ENCODE peak calls at places on chromosomes 4 and X, in four cellular contexts. N is left lung, Q is Peyer's patch, E is lung. L is an unnamed sample.

GRCh38 chr4:20260821-20261220 is 9.1 kb downstream of the SLIT2 start:
- DNase-seq in N (no peak), Q (no peak), E (no peak), L (no peak)

GRCh38 chr4:1208266-1208961 is 36.0 kb upstream of the SPON2 start:
- DNase-seq in N (peak; percentile 35), Q (peak; percentile 47), E (no peak), L (no peak)

GRCh38 chrX:3485727-3486126 is 139.3 kb upstream of the MXRA5 start:
- DNase-seq in N (no peak), Q (no peak), E (no peak), L (no peak)

GRCh38 chr4:112170451-112170993 is 25.3 kb downstream of the FAM241A start:
- DNase-seq in N (no peak), Q (no peak), E (no peak), L (no peak)

GRCh38 chrX:105463483-105463882 is 243.0 kb upstream of the TEX13A start:
- DNase-seq in N (no peak), Q (no peak), E (no peak), L (no peak)

GRCh38 chr4:119337010-119337409 is 15.1 kb upstream of the FABP2 start:
- DNase-seq in N (no peak), Q (no peak), E (no peak), L (no peak)

GRCh38 chr4:182764137-182764536 is 153.0 kb downstream of the DCTD start:
- DNase-seq in N (no peak), Q (no peak), E (no peak), L (no peak)

GRCh38 chrX:26925088-26925487 is 538.1 kb downstream of the PPP4R3C start:
- DNase-seq in N (no peak), Q (no peak), E (no peak), L (no peak)

GRCh38 chr4:95129708-95130343 is 372.1 kb downstream of the BMPR1B start:
- DNase-seq in N (no peak), Q (no peak), E (peak; percentile 52), L (no peak)

GRCh38 chr4:155954118-155954503 is 445 bp upstream of the CTSO start:
- DNase-seq in N (no peak), Q (peak; percentile 46), E (no peak), L (no peak)

GRCh38 chr4:38371391-38371851 is 292.6 kb upstream of the KLF3 start:
- DNase-seq in N (peak; percentile 34), Q (no peak), E (no peak), L (no peak)

GRCh38 chr4:1015179-1015578 is 3.8 kb downstream of the FGFRL1 start:
- DNase-seq in N (no peak), Q (no peak), E (no peak), L (no peak)

GRCh38 chrX:131763674-131764073 is 219.8 kb downstream of the OR13H1 start:
- DNase-seq in N (peak; percentile 76), Q (peak; percentile 94), E (peak; percentile 85), L (no peak)

DNA sequence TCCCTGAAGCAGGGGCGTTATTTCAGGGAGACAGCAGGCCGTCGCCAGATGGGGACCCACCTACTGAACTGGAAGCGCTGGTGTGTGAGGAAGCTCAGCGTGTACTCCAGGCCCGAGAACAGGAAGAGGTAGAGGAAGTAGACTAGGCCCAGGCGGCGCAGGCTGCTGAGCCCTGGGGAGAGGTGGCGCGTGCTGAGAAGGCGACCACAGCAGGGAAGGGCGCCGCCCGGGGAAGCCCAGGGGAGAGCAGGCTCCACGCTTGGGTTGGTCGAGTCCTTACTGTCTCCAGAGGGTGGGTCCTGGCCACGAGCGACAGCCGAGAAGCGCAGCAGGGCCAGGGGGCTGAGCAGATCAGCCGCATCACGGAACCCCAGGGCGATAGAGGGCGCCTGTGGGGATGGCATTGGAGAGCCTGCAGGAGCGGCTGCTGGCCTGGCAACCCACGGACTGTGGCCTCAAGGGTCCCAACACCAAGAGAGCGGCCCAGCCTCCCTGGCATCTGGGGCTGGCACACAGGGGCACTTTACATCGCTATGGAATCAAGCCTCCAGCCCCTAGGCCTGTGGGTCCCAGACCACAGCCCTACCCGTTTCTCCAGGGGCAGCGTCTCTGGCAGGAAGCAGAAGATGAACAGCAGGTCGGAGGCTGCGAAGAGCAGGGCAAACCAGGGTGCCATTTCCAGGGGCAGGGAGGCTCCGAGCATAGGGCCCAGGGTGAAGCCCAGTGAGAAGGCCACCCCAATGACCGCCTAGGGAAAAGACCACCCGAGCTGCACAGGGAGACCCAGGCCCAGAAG is 31.2 kb downstream of the NOP14 start:
- DNase-seq in N (peak; percentile 85), Q (peak; percentile 91), E (peak; percentile 67), L (peak; percentile 44)
- TF ChIP-seq CTCF in N (no peak), Q (peak; percentile 14), E (no peak), L (peak; percentile 43)

GRCh38 chr4:141126769-141127168 is 6.5 kb downstream of the RNF150 start:
- DNase-seq in N (no peak), Q (no peak), E (no peak), L (no peak)
- H3K27ac ChIP-seq in N (no peak overlapping the region), Q (no peak overlapping the region), E (no peak overlapping the region), L (no peak overlapping the region)

GRCh38 chrX:17788439-17788838 is 51.1 kb downstream of the SCML1 start:
- DNase-seq in N (no peak), Q (peak; percentile 58), E (no peak), L (peak; percentile 45)
- H3K9me3 ChIP-seq in N (no peaks in the 10 kb centered on the region), Q (no peaks in the 10 kb centered on the region), E (no peaks in the 10 kb centered on the region), L (no peaks in the 10 kb centered on the region)

DNA sequence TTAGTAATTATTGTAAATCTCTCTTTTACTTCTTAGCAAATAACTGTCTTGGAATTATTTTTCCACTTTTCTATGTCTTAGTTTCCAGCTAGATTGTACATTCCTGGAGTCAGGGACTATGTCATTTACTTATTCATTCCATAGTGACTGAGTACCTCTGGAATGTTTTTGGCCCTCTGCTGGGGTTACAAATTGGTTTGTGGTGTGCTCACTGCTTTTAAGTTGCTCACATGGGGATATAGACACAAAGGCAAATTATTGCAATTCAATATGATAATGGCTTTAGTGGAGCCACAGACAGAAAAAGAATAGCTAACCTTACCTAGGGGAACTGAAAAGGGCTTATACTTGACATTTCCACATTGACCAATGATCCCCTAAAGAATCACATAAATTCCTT is 63.7 kb upstream of the PDGFRA start:
- DNase-seq in N (no peak), Q (no peak), E (no peak), L (no peak)
- TF ChIP-seq CTCF in N (no peak), Q (no peak), E (no peak), L (no peak)

DNA sequence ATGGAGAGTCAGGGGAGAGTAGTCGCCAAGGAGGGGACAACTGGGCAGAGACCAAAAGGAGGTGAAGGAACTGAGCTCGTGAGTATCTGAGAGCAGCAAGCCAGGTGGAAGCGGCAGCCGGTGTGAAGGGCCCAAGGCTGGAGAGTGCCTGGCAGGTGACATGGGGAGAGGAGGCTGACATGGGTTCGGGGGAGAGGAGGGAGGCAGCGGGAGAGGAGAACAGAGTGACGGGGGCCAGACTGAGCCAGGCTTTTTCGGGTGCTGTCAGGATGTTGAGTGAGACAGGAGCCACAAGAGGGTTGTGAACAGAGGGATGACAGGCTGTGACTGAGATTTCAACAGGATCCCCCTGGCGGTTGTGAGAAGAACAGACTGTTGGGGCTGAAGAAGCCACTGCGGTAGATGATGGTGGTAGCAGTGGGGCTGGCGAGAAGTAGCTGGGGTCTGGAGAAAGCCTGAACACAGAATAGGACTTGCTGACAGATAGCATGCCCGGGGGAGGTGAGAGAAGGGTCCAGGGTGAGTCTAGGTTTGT is 5.7 kb downstream of the ELK1 start:
- DNase-seq in N (no peak), Q (no peak), E (no peak), L (no peak)
- H3K27ac ChIP-seq in N (no peak overlapping the region), Q (no peak overlapping the region), E (no peak overlapping the region), L (no peak overlapping the region)

GRCh38 chrX:146863566-146863965 is 49.0 kb upstream of the CXorf51A start:
- DNase-seq in N (no peak), Q (no peak), E (no peak), L (no peak)
- H3K9me3 ChIP-seq in N (no peaks in the 10 kb centered on the region), Q (no peaks in the 10 kb centered on the region), E (no peaks in the 10 kb centered on the region), L (no peaks in the 10 kb centered on the region)

L was measured in CD4-positive, alpha-beta T cell.